ENCODE peak calls at places on chromosomes 5 and 9, in six cellular contexts. One of them, this sample, is unnamed.
A peak's percentile ranks its signal among the peaks of the same experiment; 100 is the strongest.

GRCh38 chr5:142527234-142527633 is 158.7 kb downstream of the FGF1 start:
- DNase-seq in activated CD8-positive, alpha-beta memory T cell treated with anti-CD3 and anti-CD28 coated beads for 1 hour: no peak
- DNase-seq in naive B cell: no peak
- DNase-seq in amniotic stem cell: no peak
- DNase-seq in midbrain: no peak
- DNase-seq in bronchial epithelial cell: no peak
- DNase-seq in this sample: no peak

GRCh38 chr5:140548791-140549190 is 1.3 kb downstream of the EIF4EBP3 start:
- DNase-seq in midbrain: no peak
- DNase-seq in activated CD8-positive, alpha-beta memory T cell treated with anti-CD3 and anti-CD28 coated beads for 1 hour: no peak
- DNase-seq in amniotic stem cell: no peak
- DNase-seq in bronchial epithelial cell: no peak
- DNase-seq in naive B cell: no peak
- DNase-seq in this sample: no peak

GRCh38 chr9:125183054-125183453 is 6.5 kb downstream of the PPP6C start:
- DNase-seq in bronchial epithelial cell: no peak
- DNase-seq in activated CD8-positive, alpha-beta memory T cell treated with anti-CD3 and anti-CD28 coated beads for 1 hour: no peak
- DNase-seq in midbrain: no peak
- DNase-seq in naive B cell: no peak
- DNase-seq in amniotic stem cell: no peak
- DNase-seq in this sample: no peak

GRCh38 chr5:143217804-143218160 is 185.7 kb downstream of the NR3C1 start:
- DNase-seq in midbrain: no peak
- DNase-seq in bronchial epithelial cell: no peak
- DNase-seq in naive B cell: no peak
- DNase-seq in activated CD8-positive, alpha-beta memory T cell treated with anti-CD3 and anti-CD28 coated beads for 1 hour: no peak
- DNase-seq in amniotic stem cell: no peak
- DNase-seq in this sample: no peak

GRCh38 chr5:110250790-110251189 is 475.7 kb downstream of the TMEM232 start:
- DNase-seq in amniotic stem cell: no peak
- DNase-seq in bronchial epithelial cell: no peak
- DNase-seq in midbrain: no peak
- DNase-seq in activated CD8-positive, alpha-beta memory T cell treated with anti-CD3 and anti-CD28 coated beads for 1 hour: no peak
- DNase-seq in naive B cell: no peak
- DNase-seq in this sample: no peak

GRCh38 chr5:151708126-151708525 is 21.4 kb upstream of the SPARC start:
- DNase-seq in naive B cell: no peak
- DNase-seq in activated CD8-positive, alpha-beta memory T cell treated with anti-CD3 and anti-CD28 coated beads for 1 hour: no peak
- DNase-seq in amniotic stem cell: no peak
- DNase-seq in bronchial epithelial cell: no peak
- DNase-seq in midbrain: no peak
- DNase-seq in this sample: no peak

GRCh38 chr9:106526805-106527204 is 336.2 kb upstream of the ZNF462 start:
- DNase-seq in naive B cell: no peak
- DNase-seq in amniotic stem cell: no peak
- DNase-seq in activated CD8-positive, alpha-beta memory T cell treated with anti-CD3 and anti-CD28 coated beads for 1 hour: no peak
- DNase-seq in bronchial epithelial cell: no peak
- DNase-seq in midbrain: no peak
- DNase-seq in this sample: no peak

GRCh38 chr9:122036988-122037387 is 56.1 kb downstream of the TTLL11 start:
- DNase-seq in amniotic stem cell: peak; percentile 20
- DNase-seq in midbrain: no peak
- DNase-seq in activated CD8-positive, alpha-beta memory T cell treated with anti-CD3 and anti-CD28 coated beads for 1 hour: no peak
- DNase-seq in naive B cell: no peak
- DNase-seq in bronchial epithelial cell: peak; percentile 43
- DNase-seq in this sample: no peak

GRCh38 chr5:40442346-40442745 is 237.4 kb upstream of the PTGER4 start:
- DNase-seq in amniotic stem cell: no peak
- DNase-seq in midbrain: no peak
- DNase-seq in bronchial epithelial cell: peak; percentile 29
- DNase-seq in naive B cell: no peak
- DNase-seq in activated CD8-positive, alpha-beta memory T cell treated with anti-CD3 and anti-CD28 coated beads for 1 hour: no peak
- DNase-seq in this sample: no peak

GRCh38 chr9:103713631-103714030 is 380.5 kb upstream of the SMC2 start:
- DNase-seq in activated CD8-positive, alpha-beta memory T cell treated with anti-CD3 and anti-CD28 coated beads for 1 hour: no peak
- DNase-seq in midbrain: no peak
- DNase-seq in naive B cell: no peak
- DNase-seq in amniotic stem cell: no peak
- DNase-seq in bronchial epithelial cell: peak; percentile 1
- DNase-seq in this sample: no peak

GRCh38 chr5:110262754-110263153 is 463.7 kb downstream of the TMEM232 start:
- DNase-seq in activated CD8-positive, alpha-beta memory T cell treated with anti-CD3 and anti-CD28 coated beads for 1 hour: no peak
- DNase-seq in bronchial epithelial cell: no peak
- DNase-seq in midbrain: no peak
- DNase-seq in naive B cell: no peak
- DNase-seq in amniotic stem cell: no peak
- DNase-seq in this sample: no peak

GRCh38 chr9:112233769-112234168 is 58.7 kb upstream of the SUSD1 start:
- DNase-seq in midbrain: no peak
- DNase-seq in bronchial epithelial cell: peak; percentile 64
- DNase-seq in activated CD8-positive, alpha-beta memory T cell treated with anti-CD3 and anti-CD28 coated beads for 1 hour: no peak
- DNase-seq in naive B cell: no peak
- DNase-seq in amniotic stem cell: peak; percentile 1
- DNase-seq in this sample: no peak

GRCh38 chr5:67215592-67216471 is 19.2 kb upstream of the CD180 start:
- DNase-seq in amniotic stem cell: no peak
- DNase-seq in naive B cell: peak; percentile 86
- DNase-seq in bronchial epithelial cell: peak; percentile 13
- DNase-seq in activated CD8-positive, alpha-beta memory T cell treated with anti-CD3 and anti-CD28 coated beads for 1 hour: no peak
- DNase-seq in midbrain: peak; percentile 44
- DNase-seq in this sample: peak; percentile 86

GRCh38 chr9:118578467-118578866 is 790.8 kb downstream of the BRINP1 start:
- DNase-seq in midbrain: no peak
- DNase-seq in bronchial epithelial cell: peak; percentile 77
- DNase-seq in activated CD8-positive, alpha-beta memory T cell treated with anti-CD3 and anti-CD28 coated beads for 1 hour: no peak
- DNase-seq in amniotic stem cell: peak; percentile 15
- DNase-seq in naive B cell: no peak
- DNase-seq in this sample: no peak

GRCh38 chr9:86795861-86796497 is 151.3 kb downstream of the GAS1 start:
- DNase-seq in midbrain: no peak
- DNase-seq in naive B cell: no peak
- DNase-seq in activated CD8-positive, alpha-beta memory T cell treated with anti-CD3 and anti-CD28 coated beads for 1 hour: no peak
- DNase-seq in amniotic stem cell: peak; percentile 45
- DNase-seq in bronchial epithelial cell: no peak
- DNase-seq in this sample: no peak

This sample was measured in Ammon's horn.